ENCODE peak calls at places on chromosomes 5 and 9, in five cellular contexts. R, J, O, E and Z are unnamed samples.
A peak's percentile ranks its signal among the peaks of the same experiment; 100 is the strongest.

GRCh38 chr9:118271936-118272335 is 567.7 kb downstream of the TLR4 start:
- DNase-seq in R (no peak), J (no peak), O (no peak), E (no peak), Z (peak; percentile 3)

GRCh38 chr9:98150164-98150563 is 31.1 kb upstream of the TRIM14 start:
- DNase-seq in R (no peak), J (no peak), O (no peak), E (no peak), Z (no peak)

GRCh38 chr9:130846487-130847305 is 11.6 kb downstream of the ABL1 start:
- DNase-seq in R (no peak), J (peak; percentile 80), O (no peak), E (no peak), Z (peak; percentile 86)

GRCh38 chr5:33237471-33237870 is 203.3 kb upstream of the TARS1 start:
- DNase-seq in R (no peak), J (no peak), O (no peak), E (no peak), Z (no peak)

GRCh38 chr9:33737811-33738606 is 57.4 kb upstream of the PRSS3 start:
- DNase-seq in R (peak; percentile 12), J (peak; percentile 62), O (no peak), E (peak; percentile 83), Z (peak; percentile 63)

GRCh38 chr5:68817696-68818695 is 275.8 kb upstream of the SLC30A5 start:
- DNase-seq in R (no peak), J (no peak), O (peak; percentile 41), E (peak; percentile 83), Z (no peak)

GRCh38 chr5:74067748-74068541 is 441.9 kb downstream of the ARHGEF28 start:
- DNase-seq in R (no peak), J (no peak), O (no peak), E (no peak), Z (no peak)

GRCh38 chr5:172820046-172820767 is 13.8 kb upstream of the ERGIC1 start:
- DNase-seq in R (no peak), J (peak; percentile 89), O (no peak), E (no peak), Z (no peak)

GRCh38 chr5:137192293-137192743 is 306.8 kb downstream of the SPOCK1 start:
- DNase-seq in R (no peak), J (peak; percentile 73), O (no peak), E (no peak), Z (no peak)

GRCh38 chr9:116423149-116423548 is 264.0 kb upstream of the TRIM32 start:
- DNase-seq in R (no peak), J (no peak), O (no peak), E (no peak), Z (no peak)

GRCh38 chr5:141172381-141173204 is at the start of gene PCDHB7:
- DNase-seq in R (no peak), J (peak; percentile 26), O (no peak), E (no peak), Z (peak; percentile 13)

GRCh38 chr9:115138151-115138550 is 20.2 kb upstream of the TNC start:
- DNase-seq in R (no peak), J (peak; percentile 42), O (no peak), E (no peak), Z (no peak)

GRCh38 chr5:109962882-109963603 is 273.3 kb downstream of the MAN2A1 start:
- DNase-seq in R (no peak), J (no peak), O (no peak), E (no peak), Z (no peak)

GRCh38 chr5:33476992-33477391 is 36.2 kb downstream of the TARS1 start:
- DNase-seq in R (no peak), J (peak; percentile 28), O (no peak), E (no peak), Z (no peak)

GRCh38 chr9:77598510-77598909 is 49.6 kb downstream of the GNA14 start:
- DNase-seq in R (no peak), J (peak; percentile 37), O (no peak), E (no peak), Z (peak; percentile 60)

GRCh38 chr5:66882592-66883227 is 286.5 kb downstream of the MAST4 start:
- DNase-seq in R (no peak), J (peak; percentile 72), O (no peak), E (no peak), Z (peak; percentile 44)

GRCh38 chr5:148998174-148998797 is 64.6 kb downstream of the SH3TC2 start:
- DNase-seq in R (peak; percentile 20), J (peak; percentile 75), O (no peak), E (no peak), Z (peak; percentile 74)

GRCh38 chr9:11064853-11065252 is 452.1 kb upstream of the PTPRD start:
- DNase-seq in R (no peak), J (no peak), O (no peak), E (no peak), Z (no peak)

GRCh38 chr5:95962785-95963184 is 1.1 kb upstream of the ELL2 start:
- DNase-seq in R (no peak), J (no peak), O (no peak), E (peak; percentile 85), Z (no peak)

GRCh38 chr5:96823900-96824351 is 16.2 kb upstream of the ERAP1 start:
- DNase-seq in R (no peak), J (peak; percentile 87), O (no peak), E (no peak), Z (peak; percentile 86)

GRCh38 chr9:127697575-127697974 is 9.2 kb upstream of the CFAP157 start:
- DNase-seq in R (no peak), J (no peak), O (no peak), E (no peak), Z (no peak)

GRCh38 chr5:157342822-157343402 is 77.0 kb downstream of the CYFIP2 start:
- DNase-seq in R (no peak), J (no peak), O (no peak), E (peak; percentile 63), Z (peak; percentile 30)

GRCh38 chr5:172837640-172838039 is 3.6 kb downstream of the ERGIC1 start:
- DNase-seq in R (no peak), J (no peak), O (no peak), E (no peak), Z (no peak)

GRCh38 chr5:19795218-19795617 is 192.8 kb downstream of the CDH18 start:
- DNase-seq in R (no peak), J (peak; percentile 57), O (peak; percentile 3), E (no peak), Z (peak; percentile 41)

GRCh38 chr9:20409321-20410092 is 212.8 kb downstream of the MLLT3 start:
- DNase-seq in R (no peak), J (no peak), O (no peak), E (no peak), Z (no peak)

GRCh38 chr9:85178486-85178885 is 509.0 kb downstream of the NTRK2 start:
- DNase-seq in R (no peak), J (no peak), O (no peak), E (peak; percentile 34), Z (no peak)

DNA sequence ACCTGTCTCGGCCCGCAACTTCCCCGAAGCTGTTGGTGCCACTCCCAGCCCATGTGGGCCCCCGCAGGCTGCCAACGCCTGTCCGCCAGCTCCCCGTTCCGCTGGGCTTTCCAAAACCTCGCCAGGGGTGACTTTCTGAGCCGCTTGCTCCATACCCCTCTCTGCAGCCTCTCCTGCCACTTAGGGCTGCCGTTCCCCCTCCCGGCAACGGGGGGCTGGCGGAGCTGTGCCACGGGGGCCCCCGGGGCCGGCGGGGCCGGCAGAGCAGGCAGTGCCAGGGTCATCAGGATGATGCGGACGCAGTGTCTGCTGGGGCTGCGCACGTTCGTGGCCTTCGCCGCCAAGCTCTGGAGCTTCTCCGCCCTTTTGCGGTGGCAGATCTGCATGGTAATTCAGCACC is 40.8 kb downstream of the FCHO2 start:
- DNase-seq in R (no peak), J (no peak), O (no peak), E (no peak), Z (no peak)
- H2AK5ac ChIP-seq in R (no peak overlapping the region), J (no peak overlapping the region), O (no peak overlapping the region), E (no peak overlapping the region), Z (no peak overlapping the region)

GRCh38 chr5:61598140-61598539 is 266.1 kb downstream of the ZSWIM6 start:
- DNase-seq in R (no peak), J (no peak), O (no peak), E (no peak), Z (no peak)

GRCh38 chr5:61599370-61600140 is 267.5 kb downstream of the ZSWIM6 start:
- DNase-seq in R (no peak), J (peak; percentile 20), O (no peak), E (no peak), Z (peak; percentile 64)

GRCh38 chr5:61597684-61598083 is 265.6 kb downstream of the ZSWIM6 start:
- DNase-seq in R (no peak), J (no peak), O (no peak), E (no peak), Z (no peak)

GRCh38 chr5:61600141-61600480 is 268.1 kb downstream of the ZSWIM6 start:
- DNase-seq in R (no peak), J (no peak), O (no peak), E (no peak), Z (no peak)

DNA sequence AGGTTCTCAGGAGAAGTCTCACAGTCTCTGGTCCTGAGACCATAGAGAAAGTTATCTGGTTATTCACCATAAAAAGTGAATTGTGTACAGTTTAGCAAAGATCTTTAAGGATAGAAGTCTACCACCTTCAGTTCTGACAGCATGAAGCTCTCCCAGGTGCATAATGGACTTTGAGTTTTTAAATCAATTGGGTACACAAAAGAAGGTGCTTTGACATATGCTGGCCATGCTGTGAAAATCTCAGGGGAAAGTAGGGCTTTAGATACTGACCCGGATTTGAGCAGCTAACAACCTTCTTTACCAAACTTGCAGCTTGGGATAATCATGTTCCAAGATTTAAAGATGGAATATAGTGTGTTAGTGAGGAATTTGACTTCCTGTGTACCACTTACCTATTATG is 264.2 kb downstream of the ZSWIM6 start:
- DNase-seq in R (no peak), J (no peak), O (no peak), E (no peak), Z (no peak)
- H4K91ac ChIP-seq in R (no peak overlapping the region), J (no peak overlapping the region), O (no peak overlapping the region), E (no peak overlapping the region), Z (no peak overlapping the region)

DNA sequence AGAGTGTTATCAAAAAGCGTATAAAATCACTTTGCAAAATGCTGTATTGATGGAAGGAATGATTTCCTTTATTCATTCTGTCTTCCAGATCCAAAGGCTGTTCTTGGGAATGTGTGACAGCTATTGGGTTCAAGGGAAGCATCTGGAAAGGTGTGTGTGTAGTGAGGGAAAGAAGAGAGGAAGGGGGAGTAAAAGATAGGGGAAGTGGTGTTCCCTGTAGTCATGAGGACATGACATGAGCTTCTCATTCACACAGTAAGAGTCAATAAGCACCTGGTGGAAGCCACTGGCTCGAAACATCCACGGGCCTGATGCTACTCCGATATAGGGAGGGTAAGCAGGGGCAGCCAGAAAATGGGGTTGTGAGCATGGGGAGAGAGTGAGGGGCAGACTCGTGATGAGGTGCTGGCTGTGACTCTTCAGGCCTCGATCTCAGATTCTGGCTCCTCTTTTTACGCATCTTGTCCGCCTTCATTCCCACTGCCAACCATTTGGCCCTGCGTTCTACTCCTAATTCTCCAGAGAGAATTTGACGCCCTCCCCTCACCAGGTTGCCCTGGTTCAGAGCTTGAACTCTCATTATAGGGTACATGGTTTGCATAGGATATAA is 29.1 kb upstream of the HSPA9 start:
- DNase-seq in R (no peak), J (no peak), O (no peak), E (no peak), Z (no peak)
- H2AK5ac ChIP-seq in R (no peak overlapping the region), J (no peak overlapping the region), O (no peak overlapping the region), E (no peak overlapping the region), Z (no peak overlapping the region)

DNA sequence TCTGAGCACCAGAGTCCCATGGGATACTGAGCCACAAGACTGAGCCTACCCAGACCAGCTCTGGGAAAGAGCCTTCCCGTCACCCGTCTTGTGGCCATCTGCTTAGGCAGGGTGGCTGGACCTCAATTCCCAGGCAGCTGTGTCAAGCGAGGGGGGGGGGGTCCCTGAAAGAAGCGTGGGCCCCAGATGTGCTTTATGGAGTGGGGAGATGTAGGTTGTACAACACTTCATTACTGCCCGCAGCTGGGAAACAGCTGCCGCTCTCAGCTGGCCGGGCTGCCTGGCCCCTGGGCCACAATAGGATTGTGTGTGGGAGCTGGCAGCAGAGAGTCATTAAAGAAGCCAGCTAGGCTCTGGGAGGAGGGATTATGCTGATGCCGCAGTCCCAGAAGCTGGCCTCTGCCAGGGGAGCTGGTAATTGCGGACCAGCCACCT is 145.3 kb downstream of the GADD45G start:
- DNase-seq in R (peak; percentile 26), J (no peak), O (no peak), E (peak; percentile 37), Z (no peak)
- H4K91ac ChIP-seq in R (no peak overlapping the region), J (no peak overlapping the region), O (peak overlapping the region; percentile 89), E (no peak overlapping the region), Z (peak overlapping the region; percentile 80)